ENCODE peak calls at places on chromosome 6, in seven cellular contexts. L, S, B, O, I, J and G are unnamed samples.

GRCh38 chr6:125843593-125843992 is 52.8 kb downstream of the NCOA7 start:
- DNase-seq in L (no peak), S (no peak), B (no peak), O (no peak), I (no peak), J (no peak), G (no peak)

GRCh38 chr6:43219119-43219518 is 10.2 kb downstream of the DNPH1 start:
- DNase-seq in L (no peak), S (no peak), B (no peak), O (no peak), I (no peak), J (no peak), G (no peak)

GRCh38 chr6:12291083-12291784 is 1.1 kb downstream of the EDN1 start:
- DNase-seq in L (no peak), S (no peak), B (no peak), O (no peak), I (no peak), J (no peak), G (no peak)

GRCh38 chr6:156126535-156126934 is 650.6 kb upstream of the ARID1B start:
- DNase-seq in L (no peak), S (no peak), B (no peak), O (no peak), I (no peak), J (no peak), G (no peak)

GRCh38 chr6:70241031-70241430 is 61.9 kb downstream of the COL9A1 start:
- DNase-seq in L (no peak), S (no peak), B (no peak), O (no peak), I (no peak), J (no peak), G (no peak)

GRCh38 chr6:158801655-158802294 is 17.4 kb downstream of the EZR start:
- DNase-seq in L (peak; percentile 67), S (peak; percentile 71), B (no peak), O (no peak), I (peak; percentile 76), J (no peak), G (no peak)

GRCh38 chr6:2596222-2596621 is 154.5 kb downstream of the MYLK4 start:
- DNase-seq in L (no peak), S (no peak), B (no peak), O (no peak), I (no peak), J (no peak), G (no peak)

GRCh38 chr6:158870418-158870957 is 51.3 kb upstream of the EZR start:
- DNase-seq in L (no peak), S (no peak), B (no peak), O (no peak), I (no peak), J (no peak), G (no peak)

GRCh38 chr6:119148102-119148824 is 69.8 kb upstream of the FAM184A start:
- DNase-seq in L (no peak), S (peak; percentile 36), B (no peak), O (peak; percentile 60), I (peak; percentile 50), J (peak; percentile 90), G (no peak)

GRCh38 chr6:79604583-79605037 is 26.5 kb upstream of the SH3BGRL2 start:
- DNase-seq in L (no peak), S (no peak), B (no peak), O (no peak), I (no peak), J (peak; percentile 76), G (no peak)

GRCh38 chr6:142380626-142381025 is 78.8 kb downstream of the ADGRG6 start:
- DNase-seq in L (peak; percentile 20), S (peak; percentile 11), B (no peak), O (no peak), I (no peak), J (no peak), G (no peak)

GRCh38 chr6:70520575-70520974 is 46.2 kb upstream of the SDHAF4 start:
- DNase-seq in L (no peak), S (no peak), B (no peak), O (no peak), I (no peak), J (peak; percentile 7), G (no peak)

GRCh38 chr6:150719861-150720260 is 120.2 kb downstream of the PLEKHG1 start:
- DNase-seq in L (no peak), S (no peak), B (no peak), O (no peak), I (no peak), J (no peak), G (no peak)

GRCh38 chr6:133265066-133265465 is 23.9 kb downstream of the EYA4 start:
- DNase-seq in L (no peak), S (no peak), B (no peak), O (no peak), I (no peak), J (no peak), G (no peak)

GRCh38 chr6:133262804-133263203 is 21.6 kb downstream of the EYA4 start:
- DNase-seq in L (peak; percentile 22), S (peak; percentile 10), B (no peak), O (no peak), I (peak; percentile 33), J (no peak), G (no peak)

GRCh38 chr6:133254552-133255228 is 13.5 kb downstream of the EYA4 start:
- DNase-seq in L (no peak), S (no peak), B (no peak), O (no peak), I (no peak), J (peak; percentile 29), G (no peak)

DNA sequence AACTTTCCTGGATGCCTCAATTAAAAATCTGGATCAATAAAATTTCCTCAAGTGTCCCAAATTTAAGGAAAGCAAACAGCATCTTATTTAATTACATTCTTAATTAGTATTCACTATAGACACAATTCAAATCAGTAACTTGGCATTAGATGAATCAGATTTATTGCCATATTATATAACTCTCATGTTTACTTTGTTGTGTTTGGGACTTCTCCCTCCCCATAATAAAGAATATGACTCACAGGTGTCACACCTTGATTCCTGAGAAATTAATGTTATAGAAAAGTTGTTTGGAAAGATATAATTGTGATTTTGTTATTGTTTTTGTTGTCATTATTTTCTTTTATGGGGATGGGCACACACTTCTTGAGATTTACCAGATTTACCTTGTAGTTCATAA is 18.4 kb downstream of the EYA4 start:
- DNase-seq in L (no peak), S (no peak), B (no peak), O (no peak), I (no peak), J (no peak), G (no peak)
- TF ChIP-seq CTCF in L (no peak), S (no peak), B (no peak), O (no peak), I (no peak), J (no peak), G (no peak)

GRCh38 chr6:144585217-144585814 is 300.2 kb downstream of the UTRN start:
- DNase-seq in L (no peak), S (no peak), B (no peak), O (peak; percentile 9), I (no peak), J (peak; percentile 63), G (no peak)
- TF ChIP-seq CTCF in L (peak; percentile 72), S (peak; percentile 76), B (peak; percentile 68), O (peak; percentile 22), I (peak; percentile 56), J (peak; percentile 67), G (peak; percentile 92)

GRCh38 chr6:25363429-25363828 is 84.3 kb downstream of the CARMIL1 start:
- DNase-seq in L (no peak), S (no peak), B (no peak), O (no peak), I (no peak), J (no peak), G (no peak)

GRCh38 chr6:25359891-25360290 is 80.7 kb downstream of the CARMIL1 start:
- DNase-seq in L (no peak), S (no peak), B (no peak), O (peak; percentile 79), I (no peak), J (no peak), G (no peak)

GRCh38 chr6:25359191-25359861 is 80.2 kb downstream of the CARMIL1 start:
- DNase-seq in L (peak; percentile 64), S (peak; percentile 36), B (no peak), O (peak; percentile 31), I (peak; percentile 33), J (peak; percentile 35), G (no peak)

GRCh38 chr6:25365159-25365558 is 86.0 kb downstream of the CARMIL1 start:
- DNase-seq in L (no peak), S (no peak), B (no peak), O (no peak), I (no peak), J (no peak), G (no peak)

DNA sequence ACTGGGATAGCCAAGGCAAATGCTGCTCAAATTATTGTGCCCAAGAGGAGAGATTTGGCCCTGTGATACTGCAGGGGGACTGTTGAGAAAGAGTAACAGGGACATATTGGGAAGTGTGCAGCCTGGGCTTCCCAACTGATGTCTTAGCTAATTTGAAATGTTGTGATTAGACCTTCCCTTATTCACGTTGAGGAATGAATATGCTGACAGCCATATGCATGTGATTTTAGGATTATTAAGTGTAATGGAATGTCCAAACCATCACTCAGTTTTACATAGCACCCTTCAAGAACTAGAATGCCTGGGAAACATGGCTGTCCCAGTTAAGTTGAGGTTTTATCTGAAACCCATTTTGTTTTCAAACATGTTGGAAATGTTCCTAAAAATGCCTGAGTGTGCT is 81.4 kb downstream of the CARMIL1 start:
- DNase-seq in L (no peak), S (no peak), B (no peak), O (no peak), I (no peak), J (peak; percentile 5), G (no peak)
- TF ChIP-seq CTCF in L (no peak), S (no peak), B (no peak), O (no peak), I (no peak), J (no peak), G (no peak)

GRCh38 chr6:116941727-116942126 is 64.7 kb downstream of the RFX6 start:
- DNase-seq in L (no peak), S (no peak), B (no peak), O (no peak), I (no peak), J (no peak), G (no peak)
- TF ChIP-seq CTCF in L (no peak), S (no peak), B (no peak), O (no peak), I (no peak), J (peak; percentile 8), G (no peak)

GRCh38 chr6:91434135-91434534 is 847.3 kb upstream of the MAP3K7 start:
- DNase-seq in L (no peak), S (no peak), B (no peak), O (no peak), I (no peak), J (no peak), G (no peak)

DNA sequence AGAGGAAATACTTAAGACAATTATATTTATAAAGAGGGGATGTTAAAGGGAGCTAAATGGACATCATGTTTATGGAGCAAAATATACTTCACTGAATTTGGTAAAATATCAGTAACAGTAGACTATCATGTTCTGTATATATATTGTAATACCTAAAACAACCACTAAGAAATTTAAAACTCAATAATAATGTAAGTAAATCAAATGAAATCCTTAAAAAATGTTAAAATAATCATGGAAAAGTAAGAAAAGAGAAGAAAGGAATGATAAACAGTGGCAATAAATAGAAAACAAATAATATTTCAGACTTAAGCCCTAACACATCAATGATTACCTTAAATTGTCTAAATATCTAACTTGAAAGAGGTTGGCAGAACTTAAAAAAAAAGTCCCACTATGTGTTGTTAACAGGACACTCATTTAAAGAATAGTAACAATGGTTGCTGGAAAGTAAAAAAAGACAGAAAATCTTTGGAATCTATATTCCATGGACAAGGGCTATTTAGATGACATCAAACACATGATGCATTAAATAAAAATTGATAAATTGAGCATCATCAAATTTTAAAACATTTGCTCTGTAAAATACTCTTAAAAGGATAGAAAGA is 842.2 kb upstream of the MAP3K7 start:
- DNase-seq in L (no peak), S (no peak), B (no peak), O (no peak), I (no peak), J (no peak), G (no peak)
- TF ChIP-seq CTCF in L (no peak), S (no peak), B (no peak), O (no peak), I (no peak), J (no peak), G (peak; percentile 64)